ENCODE peak calls at places on chromosome 2, in five cellular contexts. R, G, Q, N and M are unnamed samples.

GRCh38 chr2:182866461-182867369 is at the start of gene FRZB:
- DNase-seq in Q (no peak), R (no peak), G (peak), N (peak), M (peak)

GRCh38 chr2:120847700-120848321 is 112.1 kb downstream of the GLI2 start:
- DNase-seq in N (peak), Q (no peak), G (no peak), R (no peak), M (no peak)

GRCh38 chr2:239006886-239007285 is 159.0 kb downstream of the TWIST2 start:
- DNase-seq in N (no peak), G (peak), Q (no peak), R (peak), M (no peak)

GRCh38 chr2:8652774-8653426 is 29.0 kb upstream of the ID2 start:
- DNase-seq in R (no peak), Q (no peak), G (no peak), N (no peak), M (no peak)

GRCh38 chr2:22355816-22356433 is 1029.1 kb upstream of the KLHL29 start:
- DNase-seq in N (peak), G (peak), R (peak), Q (peak), M (peak)

GRCh38 chr2:44268259-44268649 is 7.0 kb upstream of the SLC3A1 start:
- DNase-seq in G (no peak), R (peak), Q (no peak), N (peak), M (no peak)

GRCh38 chr2:48940606-48941005 is 185.1 kb upstream of the LHCGR start:
- DNase-seq in G (no peak), N (no peak), Q (no peak), R (no peak), M (no peak)

GRCh38 chr2:73952499-73953446 is 26.1 kb downstream of the DGUOK start:
- DNase-seq in N (peak), G (no peak), Q (no peak), R (peak), M (peak)

GRCh38 chr2:118133916-118134315 is 45.6 kb downstream of the INSIG2 start:
- DNase-seq in N (no peak), G (no peak), R (no peak), Q (no peak), M (no peak)

GRCh38 chr2:73243884-73244570 is 9.9 kb downstream of the CCT7 start:
- DNase-seq in R (peak), G (no peak), N (no peak), Q (no peak), M (no peak)

GRCh38 chr2:29259221-29259620 is 144.0 kb downstream of the CLIP4 start:
- DNase-seq in N (no peak), R (no peak), Q (no peak), G (no peak), M (no peak)

GRCh38 chr2:143070688-143071087 is 58.5 kb upstream of the ARHGAP15 start:
- DNase-seq in N (no peak), G (no peak), Q (no peak), R (no peak), M (no peak)

GRCh38 chr2:9211496-9211895 is 4.9 kb downstream of the ASAP2 start:
- DNase-seq in R (no peak), Q (no peak), G (no peak), N (no peak), M (no peak)

GRCh38 chr2:141517180-141517851 is 613.5 kb downstream of the LRP1B start:
- DNase-seq in N (no peak), R (no peak), G (no peak), Q (no peak), M (no peak)

GRCh38 chr2:186535861-186536260 is 49.8 kb downstream of the ZC3H15 start:
- DNase-seq in Q (no peak), R (no peak), G (no peak), N (no peak), M (no peak)